ENCODE peak calls at places on chromosomes 5 and 9, in five cellular contexts. One of them, this sample, is unnamed. For H3K4me1, the result is how much of the 10 kb centered on the place peaks cover.

GRCh38 chr9:16653491-16654407 is 216.7 kb downstream of the BNC2 start:
- DNase-seq in adrenal gland: no peak
- DNase-seq in breast epithelium: no peak
- DNase-seq in prostate gland: no peak
- DNase-seq in A549: no peak
- DNase-seq in this sample: no peak

GRCh38 chr5:56314536-56314935 is 81.4 kb upstream of the ANKRD55 start:
- DNase-seq in adrenal gland: no peak
- DNase-seq in breast epithelium: no peak
- DNase-seq in prostate gland: no peak
- DNase-seq in A549: peak
- DNase-seq in this sample: peak

GRCh38 chr9:136762915-136763648 is 1.2 kb downstream of the LCN15 start:
- DNase-seq in adrenal gland: peak
- DNase-seq in breast epithelium: no peak
- DNase-seq in prostate gland: no peak
- DNase-seq in A549: peak
- DNase-seq in this sample: peak

GRCh38 chr5:11504794-11505193 is 399.5 kb downstream of the CTNND2 start:
- DNase-seq in adrenal gland: no peak
- DNase-seq in breast epithelium: no peak
- DNase-seq in prostate gland: no peak
- DNase-seq in A549: no peak
- DNase-seq in this sample: peak

GRCh38 chr9:98251554-98251953 is 3.9 kb downstream of the TBC1D2 start:
- DNase-seq in adrenal gland: no peak
- DNase-seq in breast epithelium: no peak
- DNase-seq in prostate gland: no peak
- DNase-seq in A549: peak
- DNase-seq in this sample: peak

GRCh38 chr5:175347027-175347426 is 97.0 kb downstream of the DRD1 start:
- DNase-seq in adrenal gland: no peak
- DNase-seq in breast epithelium: no peak
- DNase-seq in prostate gland: no peak
- DNase-seq in A549: no peak
- DNase-seq in this sample: peak

GRCh38 chr9:111691686-111692329 is 30.4 kb downstream of the GNG10 start:
- DNase-seq in adrenal gland: no peak
- DNase-seq in breast epithelium: no peak
- DNase-seq in prostate gland: no peak
- DNase-seq in A549: peak
- DNase-seq in this sample: peak

GRCh38 chr5:35470866-35471265 is 146.8 kb upstream of the SPEF2 start:
- DNase-seq in adrenal gland: peak
- DNase-seq in breast epithelium: no peak
- DNase-seq in prostate gland: no peak
- DNase-seq in A549: no peak
- DNase-seq in this sample: no peak

GRCh38 chr5:136311999-136312398 is 53.3 kb downstream of the TRPC7 start:
- DNase-seq in adrenal gland: no peak
- DNase-seq in breast epithelium: no peak
- DNase-seq in prostate gland: no peak
- DNase-seq in A549: no peak
- DNase-seq in this sample: no peak

GRCh38 chr9:134846187-134846586 is 34.4 kb upstream of the FCN2 start:
- DNase-seq in adrenal gland: no peak
- DNase-seq in breast epithelium: no peak
- DNase-seq in prostate gland: no peak
- DNase-seq in A549: no peak
- DNase-seq in this sample: no peak

GRCh38 chr9:113511856-113512761 is 48.6 kb downstream of the RGS3 start:
- DNase-seq in adrenal gland: no peak
- DNase-seq in breast epithelium: no peak
- DNase-seq in prostate gland: no peak
- DNase-seq in A549: no peak
- DNase-seq in this sample: no peak

GRCh38 chr9:131739192-131739961 is 499 bp downstream of the RAPGEF1 start:
- DNase-seq in adrenal gland: no peak
- DNase-seq in breast epithelium: no peak
- DNase-seq in prostate gland: no peak
- DNase-seq in A549: no peak
- DNase-seq in this sample: peak

GRCh38 chr9:12708562-12709298 is 15.5 kb downstream of the TYRP1 start:
- DNase-seq in adrenal gland: no peak
- DNase-seq in breast epithelium: no peak
- DNase-seq in prostate gland: no peak
- DNase-seq in A549: no peak
- DNase-seq in this sample: no peak

GRCh38 chr9:20848490-20848889 is 164.4 kb downstream of the FOCAD start:
- DNase-seq in adrenal gland: no peak
- DNase-seq in breast epithelium: no peak
- DNase-seq in prostate gland: no peak
- DNase-seq in A549: no peak
- DNase-seq in this sample: peak

GRCh38 chr9:130756037-130756436 is 62.5 kb downstream of the EXOSC2 start:
- DNase-seq in adrenal gland: no peak
- DNase-seq in breast epithelium: no peak
- DNase-seq in prostate gland: no peak
- DNase-seq in A549: no peak
- DNase-seq in this sample: no peak

GRCh38 chr9:121944741-121945191 is 148.3 kb downstream of the TTLL11 start:
- DNase-seq in adrenal gland: no peak
- DNase-seq in breast epithelium: no peak
- DNase-seq in prostate gland: no peak
- DNase-seq in A549: no peak
- DNase-seq in this sample: no peak

GRCh38 chr5:35363387-35363965 is 133.2 kb upstream of the PRLR start:
- DNase-seq in adrenal gland: no peak
- DNase-seq in breast epithelium: no peak
- DNase-seq in prostate gland: no peak
- DNase-seq in A549: no peak
- DNase-seq in this sample: no peak

DNA sequence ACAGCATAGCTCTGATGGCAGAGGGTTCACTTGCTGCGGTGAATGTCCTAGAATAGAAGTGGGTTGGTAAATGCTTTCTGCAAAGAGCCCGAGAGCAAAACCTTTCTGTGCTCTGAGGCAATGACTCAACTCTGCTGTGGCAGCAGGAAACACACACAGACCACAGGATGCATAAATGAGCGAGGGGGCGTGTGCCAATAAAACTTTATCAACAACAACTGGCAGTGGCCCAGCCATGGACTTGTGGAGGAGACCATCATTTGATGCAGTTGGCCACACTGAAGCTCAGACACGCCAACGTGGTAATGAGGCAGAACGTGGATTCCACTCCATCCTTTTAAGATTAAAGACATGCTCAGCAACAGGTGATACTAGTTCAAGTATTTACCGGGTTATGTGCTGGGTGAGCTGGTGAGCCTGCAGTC is 6.8 kb downstream of the MRPL36 start:
- DNase-seq in adrenal gland: no peak
- DNase-seq in breast epithelium: peak
- DNase-seq in prostate gland: no peak
- DNase-seq in A549: no peak
- DNase-seq in this sample: peak
- H3K4me1 ChIP-seq in adrenal gland: under half
- H3K4me1 ChIP-seq in breast epithelium: under half
- H3K4me1 ChIP-seq in prostate gland: under half
- H3K4me1 ChIP-seq in A549: under half
- H3K4me1 ChIP-seq in this sample: under half

DNA sequence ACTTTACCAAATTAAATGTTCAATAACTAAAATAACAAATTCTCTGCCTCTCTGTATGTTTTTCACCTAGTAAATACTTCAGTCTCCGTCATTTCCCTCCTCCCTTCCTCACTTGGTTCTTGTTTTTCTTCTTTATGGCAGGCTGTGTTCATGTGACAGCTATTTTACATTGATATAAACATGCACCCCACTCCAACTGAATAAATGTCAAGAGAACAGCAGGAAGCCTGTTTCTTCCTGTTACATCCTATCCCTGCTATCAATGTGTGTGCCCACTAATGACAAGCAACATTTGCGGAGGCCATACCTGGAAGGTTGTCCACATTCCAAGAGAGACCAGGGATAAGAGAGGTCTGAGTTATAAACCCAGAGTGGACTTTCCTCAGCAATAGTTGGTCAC is 145.2 kb upstream of the MAST4 start:
- DNase-seq in adrenal gland: no peak
- DNase-seq in breast epithelium: no peak
- DNase-seq in prostate gland: no peak
- DNase-seq in A549: no peak
- DNase-seq in this sample: no peak
- TF ChIP-seq CTCF in adrenal gland: no peak
- TF ChIP-seq CTCF in breast epithelium: no peak
- TF ChIP-seq CTCF in prostate gland: no peak
- TF ChIP-seq CTCF in A549: no peak
- TF ChIP-seq CTCF in this sample: no peak

GRCh38 chr5:168802337-168802736 is 223.2 kb upstream of the PANK3 start:
- DNase-seq in adrenal gland: no peak
- DNase-seq in breast epithelium: no peak
- DNase-seq in prostate gland: no peak
- DNase-seq in A549: no peak
- DNase-seq in this sample: no peak

GRCh38 chr5:168795943-168796342 is 216.8 kb upstream of the PANK3 start:
- DNase-seq in adrenal gland: no peak
- DNase-seq in breast epithelium: no peak
- DNase-seq in prostate gland: no peak
- DNase-seq in A549: no peak
- DNase-seq in this sample: no peak

GRCh38 chr5:168796840-168797548 is 217.8 kb upstream of the PANK3 start:
- DNase-seq in adrenal gland: no peak
- DNase-seq in breast epithelium: no peak
- DNase-seq in prostate gland: no peak
- DNase-seq in A549: no peak
- DNase-seq in this sample: no peak

GRCh38 chr5:168793844-168794837 is 215.0 kb upstream of the PANK3 start:
- DNase-seq in adrenal gland: peak
- DNase-seq in breast epithelium: no peak
- DNase-seq in prostate gland: no peak
- DNase-seq in A549: peak
- DNase-seq in this sample: no peak

GRCh38 chr5:168798065-168799023 is 219.2 kb upstream of the PANK3 start:
- DNase-seq in adrenal gland: peak
- DNase-seq in breast epithelium: no peak
- DNase-seq in prostate gland: no peak
- DNase-seq in A549: no peak
- DNase-seq in this sample: no peak
- H3K4me1 ChIP-seq in adrenal gland: under half
- H3K4me1 ChIP-seq in breast epithelium: under half
- H3K4me1 ChIP-seq in prostate gland: under half
- H3K4me1 ChIP-seq in A549: under half
- H3K4me1 ChIP-seq in this sample: under half

DNA sequence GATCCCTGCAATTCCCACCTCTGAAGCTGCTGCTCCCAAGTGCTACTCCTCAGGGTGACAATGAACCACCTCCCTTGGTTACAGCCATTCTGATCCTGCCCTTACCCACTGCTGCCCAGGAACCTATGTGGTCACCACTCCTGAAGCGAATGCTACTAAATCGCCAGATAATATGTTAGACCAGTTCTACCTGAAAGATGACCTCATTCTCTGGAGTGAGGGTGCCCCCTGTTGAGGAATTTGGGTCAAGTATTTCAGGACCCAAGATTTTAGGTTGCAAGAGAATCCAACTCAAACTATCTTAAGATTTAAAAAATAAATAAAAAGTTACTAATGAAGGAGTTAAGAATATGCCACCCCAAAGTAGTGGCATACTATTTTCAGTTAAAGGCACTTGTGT is 5.8 kb upstream of the SNAPC3 start:
- DNase-seq in adrenal gland: no peak
- DNase-seq in breast epithelium: no peak
- DNase-seq in prostate gland: no peak
- DNase-seq in A549: no peak
- DNase-seq in this sample: peak
- TF ChIP-seq CTCF in adrenal gland: peak
- TF ChIP-seq CTCF in breast epithelium: no peak
- TF ChIP-seq CTCF in prostate gland: peak
- TF ChIP-seq CTCF in A549: peak
- TF ChIP-seq CTCF in this sample: peak

GRCh38 chr9:122988919-122989614 is 44.4 kb upstream of the GPR21 start:
- DNase-seq in adrenal gland: no peak
- DNase-seq in breast epithelium: no peak
- DNase-seq in prostate gland: no peak
- DNase-seq in A549: no peak
- DNase-seq in this sample: peak

GRCh38 chr9:122986010-122986409 is 45.2 kb downstream of the RABGAP1 start:
- DNase-seq in adrenal gland: no peak
- DNase-seq in breast epithelium: no peak
- DNase-seq in prostate gland: no peak
- DNase-seq in A549: no peak
- DNase-seq in this sample: no peak

GRCh38 chr9:122991370-122991830 is 42.1 kb upstream of the GPR21 start:
- DNase-seq in adrenal gland: peak
- DNase-seq in breast epithelium: no peak
- DNase-seq in prostate gland: peak
- DNase-seq in A549: peak
- DNase-seq in this sample: peak

GRCh38 chr9:122988141-122988540 is 45.3 kb upstream of the GPR21 start:
- DNase-seq in adrenal gland: no peak
- DNase-seq in breast epithelium: no peak
- DNase-seq in prostate gland: no peak
- DNase-seq in A549: no peak
- DNase-seq in this sample: no peak
- H3K4me1 ChIP-seq in adrenal gland: under half
- H3K4me1 ChIP-seq in breast epithelium: under half
- H3K4me1 ChIP-seq in prostate gland: under half
- H3K4me1 ChIP-seq in A549: under half
- H3K4me1 ChIP-seq in this sample: under half